ENCODE peak calls at places on chromosome 12, in nine cellular contexts. P, G, H, X, K, J, T, Y and F are unnamed samples.

GRCh38 chr12:124790650-124791400 is 72.8 kb downstream of the SCARB1 start:
- DNase-seq in P (no peak), G (no peak), H (no peak), X (no peak), K (no peak), J (no peak), T (no peak), Y (no peak), F (no peak)

GRCh38 chr12:85568395-85569103 is 267.7 kb downstream of the RASSF9 start:
- DNase-seq in P (no peak), G (no peak), H (no peak), X (no peak), K (no peak), J (no peak), T (no peak), Y (no peak), F (peak)

GRCh38 chr12:122886851-122887816 is 8.8 kb downstream of the VPS37B start:
- DNase-seq in P (no peak), G (peak), H (no peak), X (peak), K (no peak), J (no peak), T (peak), Y (no peak), F (peak)

GRCh38 chr12:96401061-96401871 is 1.0 kb upstream of the CDK17 start:
- DNase-seq in P (peak), G (peak), H (peak), X (no peak), K (peak), J (no peak), T (peak), Y (peak), F (peak)

GRCh38 chr12:54000105-54000773 is at the start of gene HOXC9:
- DNase-seq in P (no peak), G (peak), H (no peak), X (no peak), K (no peak), J (no peak), T (no peak), Y (peak), F (no peak)

GRCh38 chr12:130628304-130628703 is 87.8 kb downstream of the RIMBP2 start:
- DNase-seq in P (no peak), G (no peak), H (no peak), X (no peak), K (no peak), J (no peak), T (no peak), Y (no peak), F (no peak)

GRCh38 chr12:119988440-119988787 is 622 bp upstream of the BICDL1 start:
- DNase-seq in P (no peak), G (no peak), H (no peak), X (peak), K (no peak), J (no peak), T (peak), Y (no peak), F (no peak)

GRCh38 chr12:23880988-23881387 is 68.5 kb downstream of the SOX5 start:
- DNase-seq in P (no peak), G (no peak), H (no peak), X (no peak), K (no peak), J (no peak), T (no peak), Y (no peak), F (no peak)

GRCh38 chr12:54587315-54587821 is 1.1 kb downstream of the PPP1R1A start:
- DNase-seq in P (no peak), G (no peak), H (no peak), X (no peak), K (peak), J (no peak), T (no peak), Y (peak), F (no peak)

GRCh38 chr12:132492522-132492921 is 2.6 kb downstream of the FBRSL1 start:
- DNase-seq in P (no peak), G (no peak), H (no peak), X (no peak), K (peak), J (no peak), T (no peak), Y (no peak), F (no peak)

GRCh38 chr12:68159681-68160304 is at the start of gene IFNG:
- DNase-seq in P (no peak), G (no peak), H (no peak), X (no peak), K (no peak), J (no peak), T (no peak), Y (no peak), F (no peak)